ENCODE peak calls at places on chromosome 12, in ten cellular contexts. E is endodermal cell, D is cardiac muscle cell, R is GM23248, K is RWPE2, J is IMR-90, N is uterus, L is fibroblast of lung, F is esophagus squamous epithelium, C is aorta. H is an unnamed sample. For H3K4me1 and H3K9me3, the result is how much of the 10 kb centered on the place peaks cover.

GRCh38 chr12:120536064-120536791 is 2.1 kb downstream of the RNF10 start:
- DNase-seq in D (no peak), N (no peak), C (no peak), F (no peak), L (no peak), E (no peak), J (no peak), K (no peak), R (no peak), H (no peak)

GRCh38 chr12:70267550-70267949 is 24.3 kb downstream of the CNOT2 start:
- DNase-seq in N (no peak), R (peak), J (peak), F (no peak), D (peak), L (peak), K (no peak), C (no peak), E (no peak), H (no peak)

GRCh38 chr12:80776706-80777105 is 60.0 kb downstream of the MYF5 start:
- DNase-seq in K (no peak), E (no peak), L (no peak), N (no peak), C (no peak), J (no peak), D (no peak), R (no peak), F (no peak), H (no peak)

GRCh38 chr12:121917950-121918678 is at the start of gene CFAP251:
- DNase-seq in N (peak), C (peak), R (peak), F (peak), D (peak), E (peak), J (peak), L (peak), K (peak), H (peak)

GRCh38 chr12:76688001-76688400 is 75.9 kb upstream of the ZDHHC17 start:
- DNase-seq in D (peak), N (no peak), C (no peak), K (no peak), F (no peak), J (peak), E (no peak), L (peak), R (peak), H (no peak)

GRCh38 chr12:130825771-130826150 is 13.3 kb downstream of the STX2 start:
- DNase-seq in R (no peak), F (no peak), D (no peak), N (no peak), C (no peak), L (no peak), J (no peak), K (no peak), E (no peak), H (no peak)

GRCh38 chr12:102596016-102596415 is 115.7 kb upstream of the IGF1 start:
- DNase-seq in E (no peak), R (no peak), J (no peak), N (no peak), C (no peak), L (no peak), F (no peak), K (no peak), D (no peak), H (no peak)

GRCh38 chr12:19709889-19710288 is 270.6 kb downstream of the AEBP2 start:
- DNase-seq in E (no peak), D (no peak), C (no peak), J (peak), R (no peak), K (no peak), L (peak), N (no peak), F (no peak), H (no peak)

GRCh38 chr12:121443193-121443829 is 43.4 kb downstream of the RNF34 start:
- DNase-seq in N (peak), J (peak), F (no peak), R (peak), K (peak), C (peak), E (peak), L (peak), D (peak), H (peak)

GRCh38 chr12:105279460-105280056 is 43.6 kb upstream of the APPL2 start:
- DNase-seq in L (no peak), E (peak), K (no peak), R (peak), F (no peak), N (no peak), J (no peak), D (peak), C (peak), H (no peak)

GRCh38 chr12:121299662-121300061 is 3.2 kb upstream of the CAMKK2 start:
- DNase-seq in L (no peak), D (no peak), J (no peak), N (no peak), C (no peak), F (no peak), K (no peak), E (no peak), R (no peak), H (no peak)

GRCh38 chr12:112170376-112170775 is 45.0 kb downstream of the TRAFD1 start:
- DNase-seq in N (no peak), K (no peak), L (no peak), R (peak), J (no peak), E (peak), F (no peak), D (peak), C (no peak), H (peak)

GRCh38 chr12:66964629-66965028 is 285.8 kb upstream of the GRIP1 start:
- DNase-seq in K (no peak), R (peak), L (peak), F (no peak), E (no peak), J (no peak), D (no peak), C (no peak), N (no peak), H (no peak)

GRCh38 chr12:88035271-88035906 is 6.2 kb upstream of the C12orf50 start:
- DNase-seq in E (peak), K (peak), D (peak), C (peak), F (peak), J (peak), R (peak), N (peak), L (peak), H (peak)

GRCh38 chr12:15924956-15925355 is 13.8 kb downstream of the DERA start:
- DNase-seq in N (no peak), R (no peak), J (no peak), K (no peak), C (no peak), F (no peak), E (no peak), D (no peak), L (no peak), H (no peak)

GRCh38 chr12:7129647-7130536 is at the start of gene CLSTN3:
- DNase-seq in E (peak), C (peak), K (no peak), L (peak), J (peak), R (peak), F (no peak), D (peak), N (peak), H (peak)

GRCh38 chr12:97941686-97942354 is 479.2 kb downstream of the RMST start:
- DNase-seq in K (no peak), N (no peak), L (no peak), R (no peak), D (no peak), C (no peak), F (no peak), J (no peak), E (no peak), H (no peak)

GRCh38 chr12:68345763-68346162 is 13.6 kb upstream of the MDM1 start:
- DNase-seq in F (no peak), J (no peak), C (no peak), N (no peak), K (no peak), D (no peak), R (no peak), E (no peak), L (no peak), H (no peak)

GRCh38 chr12:96047621-96048211 is 12.3 kb upstream of the LTA4H start:
- DNase-seq in K (no peak), J (peak), R (peak), F (no peak), C (no peak), N (no peak), D (peak), E (no peak), L (peak), H (no peak)

GRCh38 chr12:76916170-76916540 is 37.3 kb upstream of the CSRP2 start:
- DNase-seq in L (peak), E (no peak), D (peak), C (no peak), R (no peak), J (peak), K (no peak), N (no peak), F (no peak), H (no peak)

GRCh38 chr12:18824287-18824686 is 86.4 kb downstream of the CAPZA3 start:
- DNase-seq in L (no peak), C (no peak), N (no peak), J (no peak), D (no peak), E (no peak), K (no peak), R (no peak), F (no peak), H (no peak)

GRCh38 chr12:26158078-26158764 is 33.4 kb upstream of the BHLHE41 start:
- DNase-seq in F (no peak), L (no peak), R (no peak), C (no peak), D (no peak), N (no peak), K (no peak), J (no peak), E (peak), H (no peak)

GRCh38 chr12:59615392-59616165 is 19.8 kb downstream of the SLC16A7 start:
- DNase-seq in J (no peak), K (no peak), N (no peak), F (no peak), C (no peak), L (no peak), R (no peak), E (no peak), D (no peak), H (no peak)

GRCh38 chr12:124214574-124214973 is 80.3 kb upstream of the RFLNA start:
- DNase-seq in J (no peak), E (no peak), L (no peak), F (no peak), C (no peak), D (no peak), K (no peak), N (no peak), R (no peak), H (no peak)

GRCh38 chr12:124222368-124223245 is 72.3 kb upstream of the RFLNA start:
- DNase-seq in N (no peak), R (no peak), L (no peak), C (no peak), F (no peak), J (no peak), K (no peak), E (no peak), D (no peak), H (no peak)

GRCh38 chr12:124213606-124214347 is 81.1 kb upstream of the RFLNA start:
- DNase-seq in E (no peak), C (no peak), F (no peak), N (no peak), R (no peak), D (peak), L (peak), J (no peak), K (no peak), H (no peak)

GRCh38 chr12:124211753-124212152 is 83.1 kb upstream of the RFLNA start:
- DNase-seq in D (no peak), J (no peak), N (no peak), R (no peak), L (no peak), F (no peak), K (no peak), C (no peak), E (no peak), H (no peak)

GRCh38 chr12:124217508-124217981 is 77.3 kb upstream of the RFLNA start:
- DNase-seq in D (no peak), K (no peak), E (peak), C (no peak), F (no peak), J (no peak), R (peak), L (peak), N (no peak), H (no peak)
- H3K4me1 ChIP-seq in D (under half), K (under half), E (under half), C (under half), F (under half), J (under half), R (under half), L (under half), N (under half), H (under half)

GRCh38 chr12:38124247-38125012 is 192.1 kb upstream of the ALG10B start:
- DNase-seq in L (no peak), D (no peak), J (no peak), R (no peak), E (no peak), C (no peak), K (no peak), N (no peak), F (no peak), H (peak)
- H3K9me3 ChIP-seq in L (under half), D (under half), J (under half), R (under half), E (half or more), C (under half), K (under half), N (under half), F (under half), H (under half)

DNA sequence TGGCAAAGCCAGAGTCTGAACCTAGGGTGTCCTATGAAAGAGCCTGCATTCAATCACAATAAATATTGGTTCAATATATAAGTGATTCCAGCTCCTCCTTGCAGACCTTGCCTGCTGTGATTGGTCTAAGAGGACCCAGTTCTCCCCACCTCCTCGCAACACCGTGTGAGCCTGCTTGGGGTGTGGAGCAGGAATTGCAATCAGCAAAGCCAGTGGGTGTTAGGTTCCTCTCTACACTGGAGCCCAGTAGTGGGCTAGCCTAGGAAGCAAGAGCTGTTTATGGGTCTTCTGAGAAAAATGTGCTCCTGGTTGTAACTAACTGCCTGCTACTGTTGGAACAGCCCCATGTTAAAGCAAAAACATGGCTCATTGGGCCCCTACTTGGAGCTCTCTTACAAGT is 3.5 kb upstream of the SELPLG start:
- DNase-seq in C (no peak), R (no peak), F (no peak), E (peak), K (no peak), J (no peak), D (no peak), L (no peak), N (no peak), H (no peak)
- H3K4me1 ChIP-seq in C (under half), R (under half), F (under half), E (under half), K (under half), J (under half), D (under half), L (under half), N (under half), H (under half)

GRCh38 chr12:5177731-5178130 is 134.1 kb downstream of the KCNA5 start:
- DNase-seq in N (no peak), K (no peak), J (no peak), F (no peak), R (no peak), C (no peak), D (no peak), E (no peak), L (no peak), H (no peak)

GRCh38 chr12:5172886-5173285 is 129.2 kb downstream of the KCNA5 start:
- DNase-seq in K (no peak), J (no peak), F (no peak), R (no peak), E (no peak), N (no peak), L (no peak), D (no peak), C (no peak), H (no peak)

GRCh38 chr12:5173511-5174011 is 129.9 kb downstream of the KCNA5 start:
- DNase-seq in D (no peak), L (peak), C (peak), N (no peak), K (no peak), F (no peak), J (no peak), E (no peak), R (peak), H (no peak)

GRCh38 chr12:5177096-5177495 is 133.4 kb downstream of the KCNA5 start:
- DNase-seq in J (no peak), L (no peak), E (no peak), K (no peak), D (no peak), F (no peak), C (no peak), N (no peak), R (no peak), H (no peak)

DNA sequence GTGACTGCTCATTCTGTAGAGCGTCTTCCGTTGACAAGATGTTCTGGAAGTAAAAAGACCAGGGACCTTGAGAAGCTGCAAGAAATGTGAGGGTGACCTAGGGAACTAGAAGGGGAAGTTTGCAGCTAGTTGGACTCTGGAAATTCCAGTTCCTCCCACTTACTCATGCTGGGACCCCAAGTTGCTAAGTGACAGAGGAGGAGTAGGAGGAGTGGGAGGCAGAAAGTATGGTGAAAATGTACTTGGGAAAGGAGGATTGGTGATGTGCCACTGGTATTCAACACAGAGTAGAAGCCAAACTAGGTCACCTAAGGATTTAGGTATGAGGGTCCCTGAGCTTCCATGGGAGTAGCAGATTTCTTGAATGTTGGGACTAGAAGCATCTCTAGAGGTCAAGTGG is 132.4 kb downstream of the KCNA5 start:
- DNase-seq in R (no peak), K (no peak), D (no peak), C (no peak), N (no peak), F (no peak), E (no peak), J (no peak), L (no peak), H (no peak)
- H3K9me3 ChIP-seq in R (under half), K (under half), D (under half), C (under half), N (under half), F (under half), E (under half), J (under half), L (under half), H (under half)

DNA sequence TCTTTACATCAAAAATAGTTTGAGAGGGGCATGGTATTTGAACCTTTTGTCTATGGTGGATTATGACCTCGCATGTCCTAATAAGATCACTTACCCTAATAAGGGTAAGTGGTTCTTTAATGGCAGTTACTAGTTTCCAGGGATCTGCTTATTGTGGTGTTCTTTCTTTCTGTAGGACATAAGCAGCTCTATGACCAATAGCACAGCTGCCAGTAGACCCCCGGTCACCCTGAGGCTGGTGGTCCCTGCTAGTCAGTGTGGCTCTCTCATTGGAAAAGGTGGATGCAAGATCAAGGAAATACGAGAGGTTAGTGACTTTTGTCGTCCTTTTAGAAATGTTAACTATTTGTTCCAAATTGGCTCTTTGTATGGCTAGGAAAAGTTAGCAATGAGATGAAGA is 7.2 kb downstream of the PCBP2 start:
- DNase-seq in D (no peak), L (no peak), J (no peak), E (peak), R (no peak), N (no peak), C (no peak), F (no peak), K (no peak), H (no peak)
- H3K4me1 ChIP-seq in D (half or more), L (under half), J (under half), E (under half), R (under half), N (under half), C (under half), F (under half), K (under half), H (under half)

DNA sequence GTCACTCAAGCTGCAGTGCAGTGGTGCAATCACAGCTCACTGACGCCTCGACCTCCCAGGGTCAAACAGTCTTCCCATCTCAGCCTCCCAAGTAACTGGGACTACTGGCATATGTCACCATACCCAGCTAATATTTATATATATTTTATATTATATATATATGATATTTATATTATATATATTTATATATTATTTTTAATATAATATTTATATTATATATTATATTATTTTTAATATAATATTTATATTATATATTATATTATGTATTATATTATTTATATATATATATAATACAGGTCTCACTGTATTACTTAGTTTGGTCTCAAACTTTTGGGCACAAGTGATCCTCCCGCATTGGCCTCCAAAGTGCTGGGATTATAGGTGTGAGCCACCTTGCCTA is 9.4 kb downstream of the ZNF84 start:
- DNase-seq in R (no peak), D (no peak), K (no peak), J (no peak), C (no peak), E (no peak), F (no peak), L (no peak), N (no peak), H (no peak)
- H3K9me3 ChIP-seq in R (under half), D (under half), K (under half), J (half or more), C (under half), E (half or more), F (half or more), L (under half), N (under half), H (under half)

GRCh38 chr12:513446-513845 is 53.7 kb downstream of the B4GALNT3 start:
- DNase-seq in F (no peak), K (no peak), E (peak), N (no peak), J (no peak), D (no peak), R (no peak), C (no peak), L (no peak), H (peak)
- H3K4me1 ChIP-seq in F (under half), K (under half), E (under half), N (under half), J (under half), D (under half), R (under half), C (under half), L (under half), H (half or more)

GRCh38 chr12:46701356-46701755 is 124.4 kb downstream of the SLC38A4 start:
- DNase-seq in N (no peak), F (no peak), E (no peak), R (no peak), D (no peak), L (no peak), C (no peak), J (no peak), K (no peak), H (no peak)

GRCh38 chr12:46698003-46698402 is 127.8 kb downstream of the SLC38A4 start:
- DNase-seq in N (no peak), L (no peak), K (no peak), D (no peak), R (no peak), E (no peak), J (no peak), C (no peak), F (no peak), H (no peak)

GRCh38 chr12:46702581-46703344 is 123.0 kb downstream of the SLC38A4 start:
- DNase-seq in E (no peak), R (peak), C (peak), J (peak), D (peak), K (peak), F (no peak), L (peak), N (peak), H (no peak)

DNA sequence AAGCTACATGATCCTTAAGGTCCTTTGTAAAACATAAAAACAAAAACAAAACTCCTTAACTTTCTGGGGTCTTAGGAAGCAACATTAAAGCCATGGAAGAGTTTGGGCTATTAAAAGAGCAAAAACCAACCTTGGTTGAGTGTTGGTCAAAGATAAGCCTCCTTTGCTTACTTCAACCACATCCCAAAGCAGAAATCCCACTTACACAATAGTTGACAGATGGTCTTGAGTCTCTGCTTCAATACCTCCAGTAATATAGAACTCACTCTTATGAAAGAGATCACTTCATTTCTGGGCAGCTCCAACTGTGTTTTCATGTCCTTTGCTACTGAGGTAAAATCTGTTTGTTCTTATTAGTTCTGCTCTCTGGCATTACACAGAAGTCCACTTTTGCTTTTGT is 125.8 kb downstream of the SLC38A4 start:
- DNase-seq in C (no peak), J (no peak), K (no peak), E (no peak), N (no peak), F (no peak), D (no peak), L (no peak), R (no peak), H (no peak)
- H3K9me3 ChIP-seq in C (under half), J (under half), K (under half), E (under half), N (under half), F (under half), D (under half), L (under half), R (under half), H (under half)